ENCODE peak calls at places on chromosomes 6 and 20, in six cellular contexts. One of them, this sample, is unnamed.

GRCh38 chr20:23446505-23446904 is 6.2 kb downstream of the CST11 start:
- ATAC-seq in T-cell: no peak
- ATAC-seq in upper lobe of right lung: peak; percentile 68
- ATAC-seq in natural killer cell: no peak
- ATAC-seq in heart left ventricle: peak; percentile 73
- ATAC-seq in left cardiac atrium: peak; percentile 61
- ATAC-seq in this sample: peak; percentile 21

GRCh38 chr6:81751388-81752083 is 945 bp downstream of the TENT5A start:
- ATAC-seq in T-cell: no peak
- ATAC-seq in upper lobe of right lung: peak; percentile 26
- ATAC-seq in natural killer cell: no peak
- ATAC-seq in heart left ventricle: peak; percentile 20
- ATAC-seq in left cardiac atrium: peak; percentile 17
- ATAC-seq in this sample: peak; percentile 19

GRCh38 chr6:165055231-165055630 is 254.2 kb downstream of the C6orf118 start:
- ATAC-seq in T-cell: no peak
- ATAC-seq in upper lobe of right lung: no peak
- ATAC-seq in natural killer cell: no peak
- ATAC-seq in heart left ventricle: no peak
- ATAC-seq in left cardiac atrium: no peak
- ATAC-seq in this sample: no peak

GRCh38 chr20:62918137-62918536 is 8.2 kb downstream of the DIDO1 start:
- ATAC-seq in T-cell: peak; percentile 56
- ATAC-seq in upper lobe of right lung: no peak
- ATAC-seq in natural killer cell: no peak
- ATAC-seq in heart left ventricle: no peak
- ATAC-seq in left cardiac atrium: no peak
- ATAC-seq in this sample: no peak

GRCh38 chr20:17796096-17796563 is 96.4 kb downstream of the BANF2 start:
- ATAC-seq in T-cell: no peak
- ATAC-seq in upper lobe of right lung: peak; percentile 83
- ATAC-seq in natural killer cell: peak; percentile 25
- ATAC-seq in heart left ventricle: peak; percentile 92
- ATAC-seq in left cardiac atrium: peak; percentile 92
- ATAC-seq in this sample: no peak

GRCh38 chr6:52503344-52503747 is 73.5 kb downstream of the TRAM2 start:
- ATAC-seq in T-cell: no peak
- ATAC-seq in upper lobe of right lung: no peak
- ATAC-seq in natural killer cell: no peak
- ATAC-seq in heart left ventricle: no peak
- ATAC-seq in left cardiac atrium: no peak
- ATAC-seq in this sample: peak; percentile 0

GRCh38 chr20:46108976-46109375 is 9.1 kb upstream of the CD40 start:
- ATAC-seq in T-cell: no peak
- ATAC-seq in upper lobe of right lung: no peak
- ATAC-seq in natural killer cell: no peak
- ATAC-seq in heart left ventricle: no peak
- ATAC-seq in left cardiac atrium: no peak
- ATAC-seq in this sample: no peak

GRCh38 chr6:119349041-119349340 is 570 bp downstream of the MAN1A1 start:
- ATAC-seq in T-cell: no peak
- ATAC-seq in upper lobe of right lung: no peak
- ATAC-seq in natural killer cell: no peak
- ATAC-seq in heart left ventricle: peak; percentile 12
- ATAC-seq in left cardiac atrium: peak; percentile 18
- ATAC-seq in this sample: peak; percentile 16

GRCh38 chr6:27758471-27758870 is 153.7 kb downstream of the OR2B2 start:
- ATAC-seq in T-cell: no peak
- ATAC-seq in upper lobe of right lung: no peak
- ATAC-seq in natural killer cell: no peak
- ATAC-seq in heart left ventricle: no peak
- ATAC-seq in left cardiac atrium: no peak
- ATAC-seq in this sample: no peak

GRCh38 chr20:58569211-58570125 is 54.3 kb upstream of the APCDD1L start:
- ATAC-seq in T-cell: no peak
- ATAC-seq in upper lobe of right lung: no peak
- ATAC-seq in natural killer cell: no peak
- ATAC-seq in heart left ventricle: no peak
- ATAC-seq in left cardiac atrium: no peak
- ATAC-seq in this sample: no peak

GRCh38 chr20:5148581-5148980 is 21.8 kb downstream of the CDS2 start:
- ATAC-seq in T-cell: no peak
- ATAC-seq in upper lobe of right lung: no peak
- ATAC-seq in natural killer cell: no peak
- ATAC-seq in heart left ventricle: no peak
- ATAC-seq in left cardiac atrium: no peak
- ATAC-seq in this sample: no peak

GRCh38 chr20:38109657-38110524 is 55.2 kb downstream of the TGM2 start:
- ATAC-seq in T-cell: no peak
- ATAC-seq in upper lobe of right lung: peak; percentile 72
- ATAC-seq in natural killer cell: no peak
- ATAC-seq in heart left ventricle: peak; percentile 86
- ATAC-seq in left cardiac atrium: peak; percentile 93
- ATAC-seq in this sample: peak; percentile 51

GRCh38 chr6:135623979-135624378 is 126.4 kb upstream of the AHI1 start:
- ATAC-seq in T-cell: no peak
- ATAC-seq in upper lobe of right lung: no peak
- ATAC-seq in natural killer cell: no peak
- ATAC-seq in heart left ventricle: no peak
- ATAC-seq in left cardiac atrium: no peak
- ATAC-seq in this sample: no peak

GRCh38 chr20:3135507-3136070 is 24.1 kb downstream of the FASTKD5 start:
- ATAC-seq in T-cell: no peak
- ATAC-seq in upper lobe of right lung: no peak
- ATAC-seq in natural killer cell: no peak
- ATAC-seq in heart left ventricle: no peak
- ATAC-seq in left cardiac atrium: peak; percentile 36
- ATAC-seq in this sample: no peak

GRCh38 chr6:6584310-6585002 is 4.1 kb upstream of the LY86 start:
- ATAC-seq in T-cell: no peak
- ATAC-seq in upper lobe of right lung: no peak
- ATAC-seq in natural killer cell: no peak
- ATAC-seq in heart left ventricle: no peak
- ATAC-seq in left cardiac atrium: no peak
- ATAC-seq in this sample: no peak

GRCh38 chr6:168447282-168447681 is 6.3 kb downstream of the SMOC2 start:
- ATAC-seq in T-cell: no peak
- ATAC-seq in upper lobe of right lung: no peak
- ATAC-seq in natural killer cell: no peak
- ATAC-seq in heart left ventricle: no peak
- ATAC-seq in left cardiac atrium: no peak
- ATAC-seq in this sample: no peak

GRCh38 chr6:37354526-37355384 is 972 bp downstream of the RNF8 start:
- ATAC-seq in T-cell: peak; percentile 8
- ATAC-seq in upper lobe of right lung: peak; percentile 65
- ATAC-seq in natural killer cell: no peak
- ATAC-seq in heart left ventricle: peak; percentile 63
- ATAC-seq in left cardiac atrium: peak; percentile 72
- ATAC-seq in this sample: peak; percentile 72